ENCODE peak calls at places on chromosomes 7 and 10, in four cellular contexts. P is naive thymus-derived CD4-positive, alpha-beta T cell; J is body of pancreas; X is A549. D is an unnamed sample. For H3K4me1, the result is how much of the 10 kb centered on the place peaks cover.

GRCh38 chr7:108423089-108423989 is 32.9 kb downstream of the NRCAM start:
- DNase-seq in P (no peak), J (no peak), X (no peak), D (no peak)

GRCh38 chr7:150648358-150649083 is 16.3 kb upstream of the GIMAP6 start:
- DNase-seq in P (peak), J (no peak), X (no peak), D (no peak)

GRCh38 chr7:52085610-52086009 is 769.0 kb upstream of the COBL start:
- DNase-seq in J (no peak), X (no peak), P (no peak), D (no peak)

GRCh38 chr7:149715476-149715875 is 57.9 kb downstream of the ZNF467 start:
- DNase-seq in P (no peak), X (no peak), J (no peak), D (no peak)

GRCh38 chr7:119664601-119665000 is 608.4 kb upstream of the KCND2 start:
- DNase-seq in X (peak), P (no peak), J (no peak), D (no peak)

GRCh38 chr7:135558337-135558767 is 635 bp downstream of the NUP205 start:
- DNase-seq in X (peak), P (peak), J (peak), D (peak)

GRCh38 chr7:151895695-151896485 is 19.0 kb upstream of the PRKAG2 start:
- DNase-seq in J (no peak), P (no peak), X (no peak), D (no peak)

GRCh38 chr10:25536027-25536426 is 361.2 kb downstream of the GPR158 start:
- DNase-seq in X (no peak), P (no peak), J (no peak), D (no peak)

GRCh38 chr10:33501161-33501560 is 166.7 kb upstream of the NRP1 start:
- DNase-seq in P (no peak), X (no peak), J (no peak), D (no peak)

GRCh38 chr10:1404236-1404952 is 332.9 kb downstream of the ADARB2 start:
- DNase-seq in P (no peak), J (no peak), X (no peak), D (no peak)

GRCh38 chr10:1403508-1404230 is 333.7 kb downstream of the ADARB2 start:
- DNase-seq in X (no peak), J (no peak), P (no peak), D (no peak)

GRCh38 chr10:1402821-1403507 is 334.4 kb downstream of the ADARB2 start:
- DNase-seq in J (no peak), X (no peak), P (no peak), D (no peak)

GRCh38 chr10:1406172-1406975 is 331.0 kb downstream of the ADARB2 start:
- DNase-seq in X (no peak), J (no peak), P (no peak), D (no peak)

DNA sequence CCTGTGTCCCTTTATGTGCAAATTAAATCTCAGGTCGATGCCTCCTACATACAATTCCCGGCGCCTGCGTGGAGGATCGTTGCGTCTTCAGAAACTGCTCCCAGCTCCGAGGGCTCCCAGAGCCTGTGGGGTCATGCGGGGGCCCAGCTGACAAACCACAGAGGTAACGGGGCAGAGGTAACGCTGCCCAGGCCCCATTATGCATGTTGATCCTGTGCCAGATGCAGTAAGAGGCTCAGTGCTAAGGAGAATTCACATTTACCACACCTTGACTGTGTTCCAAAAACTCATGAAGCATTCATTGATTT is 332.4 kb downstream of the ADARB2 start:
- DNase-seq in X (no peak), J (no peak), P (no peak), D (no peak)
- H3K4me1 ChIP-seq in X (under half), J (under half), P (under half), D (under half)

GRCh38 chr7:63900394-63901203 is 98.0 kb upstream of the ZNF722 start:
- DNase-seq in J (peak), X (peak), P (peak), D (no peak)
- H3K4me3 ChIP-seq in J (peak), X (no peak), P (peak), D (no peak)

DNA sequence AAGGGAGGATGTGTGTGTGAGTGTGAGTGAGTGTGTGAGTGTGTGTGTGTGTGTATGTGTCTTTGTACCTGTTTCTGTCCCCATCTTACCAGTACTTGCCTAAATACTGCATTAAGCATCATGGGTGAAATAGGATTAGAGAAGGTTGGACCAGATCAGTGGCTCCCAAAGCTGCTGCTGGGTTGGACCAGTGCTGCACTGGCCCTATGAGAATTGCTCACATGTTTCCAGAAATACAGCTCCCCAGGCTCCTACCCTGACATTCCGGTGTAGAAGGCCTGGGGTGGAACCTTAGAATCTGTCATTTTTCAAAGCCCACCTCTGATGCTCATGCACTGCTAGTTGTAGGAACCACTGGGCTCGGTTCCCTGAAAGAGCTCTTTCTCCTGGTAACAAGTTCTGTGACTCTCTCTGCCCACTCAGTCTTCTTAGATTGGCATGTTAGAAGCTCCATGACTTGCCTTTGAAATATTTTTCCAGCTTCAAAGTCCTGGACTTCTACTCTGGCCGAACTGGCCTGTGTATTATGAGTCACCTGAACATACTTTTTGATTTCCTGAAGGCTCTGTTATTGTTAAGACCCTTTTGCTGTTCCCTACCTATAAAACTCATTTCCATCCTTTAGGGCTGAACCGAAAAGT is 224.7 kb downstream of the CUX1 start:
- DNase-seq in J (no peak), X (peak), P (no peak), D (no peak)
- H3K4me1 ChIP-seq in J (under half), X (under half), P (under half), D (under half)

GRCh38 chr10:71889388-71889987 is 38.4 kb upstream of the PSAP start:
- DNase-seq in X (no peak), P (no peak), J (no peak), D (no peak)

GRCh38 chr10:71888623-71889387 is 37.8 kb upstream of the PSAP start:
- DNase-seq in J (peak), P (peak), X (peak), D (peak)

GRCh38 chr10:71891437-71891836 is 40.4 kb upstream of the PSAP start:
- DNase-seq in X (no peak), P (no peak), J (no peak), D (no peak)

GRCh38 chr10:71887767-71888166 is 36.7 kb upstream of the PSAP start:
- DNase-seq in J (no peak), P (no peak), X (no peak), D (no peak)

DNA sequence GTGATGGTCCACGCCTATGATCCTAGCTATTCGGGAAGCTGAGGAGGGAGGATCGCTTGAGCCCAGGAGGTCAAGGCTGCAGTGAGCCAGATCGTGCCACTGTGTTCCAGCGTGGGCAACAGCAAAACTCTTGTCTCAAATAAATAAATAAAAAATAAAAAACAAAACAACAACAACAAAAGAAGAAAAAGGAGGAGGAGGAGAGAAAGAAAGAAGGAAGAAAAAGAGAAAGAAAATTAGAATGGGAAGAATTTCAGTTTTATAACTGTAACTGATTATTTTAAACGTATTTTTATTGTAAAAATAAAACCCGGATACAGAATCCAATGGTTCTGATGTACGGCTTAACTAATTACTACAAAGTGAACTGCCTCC is 37.2 kb upstream of the PSAP start:
- DNase-seq in J (no peak), X (no peak), P (no peak), D (no peak)
- H3K4me3 ChIP-seq in J (no peak), X (peak), P (peak), D (peak)

DNA sequence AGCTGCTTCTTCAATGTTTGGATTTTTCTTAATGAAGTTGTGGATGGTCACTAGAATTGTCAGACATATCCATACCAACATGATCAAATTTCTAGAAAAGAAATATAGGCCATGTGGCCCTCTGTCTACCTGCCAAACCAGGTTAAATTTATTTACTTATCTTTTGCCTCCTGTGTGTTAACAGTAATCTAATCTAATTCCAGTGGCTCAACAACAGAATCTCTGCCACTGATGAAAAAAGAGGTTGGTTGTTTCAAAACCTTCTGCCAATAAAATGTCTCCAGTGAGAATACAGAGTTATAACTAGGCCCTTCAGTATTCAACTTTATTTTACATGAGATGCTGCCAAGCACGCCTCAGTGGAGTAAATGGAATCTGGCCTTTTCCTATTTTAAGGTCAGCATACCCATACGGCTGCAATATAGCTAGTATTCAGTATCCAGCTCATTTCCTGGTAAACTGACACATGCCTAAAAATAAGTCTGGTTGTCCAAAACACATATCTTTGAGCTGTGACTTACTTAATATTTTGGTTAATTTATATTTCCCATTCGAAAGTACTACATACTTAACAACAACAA is 16.3 kb downstream of the AP3M1 start:
- DNase-seq in J (no peak), P (no peak), X (no peak), D (no peak)
- H3K4me1 ChIP-seq in J (under half), P (under half), X (under half), D (under half)

GRCh38 chr7:94382155-94382554 is 12.5 kb upstream of the COL1A2 start:
- DNase-seq in X (no peak), J (no peak), P (no peak), D (no peak)
- H3K4me3 ChIP-seq in X (no peak), J (no peak), P (no peak), D (no peak)

DNA sequence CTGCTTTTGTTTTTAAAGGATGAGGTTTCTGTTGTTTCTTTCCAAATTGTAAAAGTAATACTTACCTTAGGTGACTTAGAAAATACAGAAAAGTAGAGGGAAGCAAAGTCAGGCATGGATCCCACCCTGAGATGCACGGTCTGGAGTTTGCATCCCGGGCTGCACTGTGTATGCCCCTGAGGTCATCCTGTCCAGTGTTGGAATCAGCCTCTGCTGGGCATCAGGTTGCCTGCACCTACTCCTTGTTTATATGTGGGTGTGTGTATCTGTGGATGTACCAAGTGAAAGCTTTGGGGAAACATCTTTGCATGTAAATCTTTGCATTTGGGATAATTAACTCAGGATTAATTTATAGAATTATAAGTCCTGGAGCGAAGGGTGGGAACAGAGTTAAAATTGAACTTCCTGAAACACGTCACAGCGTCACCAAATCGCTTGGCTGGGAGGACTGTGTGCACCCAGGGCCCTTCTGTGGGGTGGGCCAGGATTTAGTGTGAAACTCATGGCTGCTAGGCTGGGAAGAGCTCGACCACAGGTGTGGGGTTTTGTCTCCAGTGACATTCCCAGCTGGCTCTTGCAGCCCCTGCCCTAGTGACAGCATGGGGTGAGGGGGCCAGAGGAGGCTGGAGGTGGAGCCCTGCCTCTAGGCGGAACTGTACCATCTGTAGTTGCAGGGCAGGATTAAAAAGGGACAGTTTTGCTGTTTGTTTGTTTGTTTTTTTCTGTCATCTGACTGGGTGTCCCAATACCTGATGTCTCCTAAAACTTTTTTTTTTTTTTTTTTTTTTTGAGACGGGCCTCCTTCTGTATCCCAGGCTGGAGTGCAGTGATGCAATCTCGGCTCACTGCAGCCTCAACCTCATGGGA is 28.0 kb downstream of the GTF2IRD1 start:
- DNase-seq in X (peak), J (no peak), P (no peak), D (no peak)
- H3K4me1 ChIP-seq in X (half or more), J (half or more), P (under half), D (under half)

D was measured in Caco-2.